ENCODE peak calls at places on chromosomes 2 and 18, in four cellular contexts. Y is HepG2, E is HCT116, M is K562. Q is an unnamed sample.

GRCh38 chr2:163667064-163667887 is 68.5 kb downstream of the FIGN start:
- DNase-seq in Y (peak; percentile 81), M (no peak), E (no peak), Q (no peak)

GRCh38 chr2:74206180-74206688 is 7.8 kb downstream of the MTHFD2 start:
- DNase-seq in E (no peak), M (peak; percentile 51), Y (no peak), Q (no peak)

GRCh38 chr2:46269545-46270273 is 27.5 kb upstream of the EPAS1 start:
- DNase-seq in M (peak; percentile 47), E (no peak), Y (no peak), Q (no peak)

GRCh38 chr18:58601468-58602266 is 27.2 kb downstream of the ALPK2 start:
- DNase-seq in Y (no peak), M (no peak), E (no peak), Q (no peak)

GRCh38 chr2:134087371-134087921 is 166.4 kb upstream of the MGAT5 start:
- DNase-seq in Y (peak; percentile 88), E (no peak), M (no peak), Q (no peak)

GRCh38 chr2:120861576-120862191 is 126.0 kb downstream of the GLI2 start:
- DNase-seq in Y (no peak), M (no peak), E (no peak), Q (no peak)

GRCh38 chr2:1777792-1778191 is 33.5 kb upstream of the PXDN start:
- DNase-seq in E (no peak), Y (no peak), M (no peak), Q (no peak)

GRCh38 chr2:45141883-45142866 is 132.9 kb upstream of the SIX2 start:
- DNase-seq in E (no peak), M (no peak), Y (no peak), Q (no peak)

GRCh38 chr2:9765611-9766531 is 77.4 kb upstream of the TAF1B start:
- DNase-seq in M (no peak), Y (peak; percentile 68), E (no peak), Q (no peak)

GRCh38 chr2:8513601-8514273 is 168.1 kb upstream of the ID2 start:
- DNase-seq in Y (no peak), E (no peak), M (no peak), Q (no peak)

GRCh38 chr18:48928787-48929186 is 22.0 kb downstream of the SMAD7 start:
- DNase-seq in M (no peak), E (no peak), Y (peak; percentile 65), Q (no peak)

GRCh38 chr2:200382883-200383282 is 76.4 kb downstream of the SPATS2L start:
- DNase-seq in M (no peak), Y (no peak), E (no peak), Q (peak; percentile 71)

GRCh38 chr18:35267809-35268208 is 22.2 kb downstream of the ZSCAN30 start:
- DNase-seq in E (no peak), M (no peak), Y (no peak), Q (no peak)

GRCh38 chr2:207139551-207139950 is 26.2 kb downstream of the KLF7 start:
- DNase-seq in Y (no peak), M (no peak), E (no peak), Q (no peak)

GRCh38 chr18:7116001-7116831 is 1.4 kb downstream of the LAMA1 start:
- DNase-seq in Y (no peak), E (no peak), M (no peak), Q (peak; percentile 35)

GRCh38 chr2:221606369-221606768 is 34.3 kb upstream of the EPHA4 start:
- DNase-seq in Y (no peak), M (no peak), E (no peak), Q (peak; percentile 22)

GRCh38 chr2:204265701-204266310 is 279.5 kb upstream of the PARD3B start:
- DNase-seq in E (no peak), Y (no peak), M (no peak), Q (no peak)

GRCh38 chr2:45184606-45185005 is 175.4 kb upstream of the SIX2 start:
- DNase-seq in E (peak; percentile 28), M (no peak), Y (no peak), Q (no peak)

GRCh38 chr18:51290864-51291263 is 93.4 kb upstream of the MEX3C start:
- DNase-seq in E (no peak), Y (no peak), M (no peak), Q (no peak)

GRCh38 chr2:63050186-63050915 is at the start of gene OTX1:
- DNase-seq in Y (peak; percentile 82), M (peak; percentile 97), E (peak; percentile 56), Q (no peak)

GRCh38 chr2:165969227-165969626 is 15.7 kb upstream of the TTC21B start:
- DNase-seq in M (no peak), Y (no peak), E (no peak), Q (no peak)

GRCh38 chr18:79497638-79498081 is 101.9 kb downstream of the NFATC1 start:
- DNase-seq in E (no peak), M (no peak), Y (no peak), Q (no peak)

GRCh38 chr2:28684142-28684858 is 67.3 kb upstream of the PPP1CB start:
- DNase-seq in M (peak; percentile 62), E (no peak), Y (peak; percentile 23), Q (no peak)

GRCh38 chr2:36358317-36358659 is 2.7 kb downstream of the CRIM1 start:
- DNase-seq in E (no peak), M (no peak), Y (no peak), Q (no peak)

GRCh38 chr2:36357506-36358316 is 2.1 kb downstream of the CRIM1 start:
- DNase-seq in Y (peak; percentile 79), E (peak; percentile 69), M (no peak), Q (no peak)

GRCh38 chr2:36360834-36361233 is 5.3 kb downstream of the CRIM1 start:
- DNase-seq in E (no peak), Y (no peak), M (no peak), Q (no peak)

GRCh38 chr2:36360063-36360462 is 4.5 kb downstream of the CRIM1 start:
- DNase-seq in Y (no peak), E (no peak), M (no peak), Q (no peak)

DNA sequence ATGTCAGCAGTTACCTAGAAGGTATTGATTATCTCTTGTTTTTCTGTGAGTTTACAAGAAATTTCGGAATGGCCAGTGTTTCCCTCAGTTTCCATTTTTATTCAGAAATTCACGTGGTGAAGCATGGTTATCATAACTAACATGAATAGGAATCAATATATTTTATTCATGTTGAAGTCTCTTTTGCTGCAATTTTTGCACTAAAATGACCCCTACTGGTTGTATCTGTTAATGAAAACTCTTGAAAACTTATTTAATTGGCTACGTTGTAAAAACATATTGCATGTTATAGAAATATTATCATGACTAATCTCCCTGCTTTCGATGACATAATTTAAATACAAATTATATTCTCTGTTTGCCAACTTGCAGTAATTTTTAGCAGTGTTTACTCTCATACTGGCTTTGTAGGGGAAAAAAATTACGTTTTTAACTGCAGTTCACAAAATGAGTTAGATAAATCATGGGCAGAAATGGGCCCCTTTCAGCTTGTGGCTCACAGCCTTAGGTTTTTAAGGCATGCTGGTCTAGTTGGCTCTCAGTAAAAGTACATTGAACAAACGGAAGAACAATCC is 3.5 kb downstream of the CRIM1 start:
- DNase-seq in M (no peak), E (no peak), Y (no peak), Q (no peak)
- H3K27me3 ChIP-seq in M (peaks cover 18% of the 10 kb centered on the region), E (no peaks in the 10 kb centered on the region), Y (no peaks in the 10 kb centered on the region), Q (peaks cover 10% of the 10 kb centered on the region)

GRCh38 chr2:130744287-130745117 is 10.8 kb upstream of the AMER3 start:
- DNase-seq in Y (peak; percentile 85), M (no peak), E (no peak), Q (no peak)
- TF ChIP-seq YY1 in Y (no peak), M (no peak), E (no peak), Q (no peak)

GRCh38 chr2:234241656-234242445 is 191.3 kb downstream of the SPP2 start:
- DNase-seq in Y (no peak), M (no peak), E (no peak), Q (no peak)
- H3K9ac ChIP-seq in Y (no peak overlapping the region), M (no peak overlapping the region), E (peak overlapping the region; percentile 35), Q (no peak overlapping the region)

GRCh38 chr18:23088343-23088742 is 46.9 kb upstream of the CABLES1 start:
- DNase-seq in M (no peak), E (no peak), Y (no peak), Q (no peak)

GRCh38 chr18:23094411-23095165 is 40.7 kb upstream of the CABLES1 start:
- DNase-seq in Y (no peak), E (no peak), M (no peak), Q (peak; percentile 32)

GRCh38 chr18:23092121-23092520 is 43.2 kb upstream of the CABLES1 start:
- DNase-seq in E (no peak), M (no peak), Y (no peak), Q (no peak)

GRCh38 chr18:23095463-23095862 is 39.8 kb upstream of the CABLES1 start:
- DNase-seq in E (no peak), M (no peak), Y (no peak), Q (no peak)

GRCh38 chr18:23093772-23094171 is 41.5 kb upstream of the CABLES1 start:
- DNase-seq in M (no peak), Y (no peak), E (no peak), Q (no peak)
- H3K27me3 ChIP-seq in M (peaks cover 37% of the 10 kb centered on the region), Y (no peaks in the 10 kb centered on the region), E (no peaks in the 10 kb centered on the region), Q (no peaks in the 10 kb centered on the region)

GRCh38 chr18:76771132-76771824 is 51.1 kb upstream of the ZNF236 start:
- DNase-seq in Y (peak; percentile 73), E (no peak), M (no peak), Q (no peak)
- TF ChIP-seq YY1 in Y (no peak), E (no peak), M (no peak), Q (no peak)

DNA sequence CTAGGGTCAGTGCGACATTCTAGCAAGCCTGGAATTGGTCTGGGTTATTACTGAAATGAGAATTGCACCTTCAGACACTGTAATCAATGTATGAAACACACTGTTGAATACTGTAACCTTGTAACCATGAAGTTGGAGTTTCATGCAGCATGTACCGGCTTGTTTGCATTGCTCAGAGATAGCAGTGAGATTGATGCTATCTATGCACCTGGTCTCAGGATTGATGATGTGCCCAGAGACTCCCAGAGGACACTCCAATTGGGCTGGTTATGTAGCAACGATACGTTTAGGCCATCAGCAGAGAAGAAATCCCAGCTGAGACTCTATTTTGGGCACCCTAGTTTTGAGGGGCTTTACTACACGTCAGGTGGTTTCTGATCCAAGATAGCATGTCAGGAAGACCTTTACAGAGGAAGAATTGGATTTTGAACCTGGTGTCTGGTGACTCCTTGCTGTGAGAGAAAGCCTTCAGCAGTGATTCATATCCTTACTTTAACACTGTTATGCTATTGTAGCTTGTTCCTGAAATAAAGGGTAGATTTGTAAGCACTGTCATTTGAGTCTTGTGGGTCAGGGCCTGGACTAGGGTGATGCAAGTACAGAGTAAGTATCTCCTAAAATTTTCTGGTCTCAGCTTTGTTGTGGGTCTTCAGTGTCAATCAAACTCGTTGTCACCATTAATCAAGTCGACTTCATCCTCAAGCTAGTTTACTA is 305.1 kb upstream of the GULP1 start:
- DNase-seq in Y (no peak), E (no peak), M (no peak), Q (no peak)
- H3K9ac ChIP-seq in Y (no peak overlapping the region), E (no peak overlapping the region), M (no peak overlapping the region), Q (no peak overlapping the region)

Q was measured in NT2/D1.